ENCODE peak calls at places on chromosomes 1 and 21, in four cellular contexts. O, G, K and U are unnamed samples.

GRCh38 chr1:108560430-108561144 is 687 bp downstream of the EEIG2 start:
- DNase-seq in O (peak), G (peak), K (peak), U (peak)

GRCh38 chr1:232457607-232458006 is 172.3 kb downstream of the SIPA1L2 start:
- DNase-seq in O (no peak), G (no peak), K (no peak), U (no peak)

GRCh38 chr1:4380564-4381168 is 273.7 kb upstream of the AJAP1 start:
- DNase-seq in G (no peak), K (no peak), O (no peak), U (no peak)

GRCh38 chr1:115331531-115332331 is 6.3 kb downstream of the NGF start:
- DNase-seq in G (no peak), O (no peak), K (no peak), U (no peak)

GRCh38 chr1:228349701-228350171 is 56.9 kb downstream of the TRIM11 start:
- DNase-seq in K (peak), G (no peak), O (no peak), U (no peak)

GRCh38 chr1:99173282-99173681 is 91.0 kb upstream of the PLPPR4 start:
- DNase-seq in O (no peak), K (no peak), G (no peak), U (no peak)

GRCh38 chr1:38141483-38141882 is 94.9 kb upstream of the POU3F1 start:
- DNase-seq in K (no peak), G (no peak), O (no peak), U (no peak)

GRCh38 chr1:15709226-15709625 is 25.1 kb downstream of the PLEKHM2 start:
- DNase-seq in O (peak), K (no peak), G (no peak), U (no peak)

GRCh38 chr1:159141584-159142518 is 29.6 kb upstream of the CADM3 start:
- DNase-seq in O (peak), G (no peak), K (peak), U (peak)

GRCh38 chr1:118155106-118155505 is 29.9 kb downstream of the SPAG17 start:
- DNase-seq in K (no peak), G (no peak), O (peak), U (no peak)

GRCh38 chr1:91929246-91929645 is 20.0 kb upstream of the BRDT start:
- DNase-seq in O (no peak), K (no peak), G (no peak), U (peak)

GRCh38 chr1:10479276-10479675 is 4.5 kb downstream of the PEX14 start:
- DNase-seq in G (no peak), O (no peak), K (no peak), U (no peak)

GRCh38 chr1:208433086-208433485 is 188.9 kb upstream of the PLXNA2 start:
- DNase-seq in G (no peak), O (no peak), K (no peak), U (no peak)

GRCh38 chr1:235601087-235601486 is 48.5 kb downstream of the GNG4 start:
- DNase-seq in O (peak), G (no peak), K (peak), U (peak)

GRCh38 chr1:84402501-84402900 is 4.2 kb downstream of the DNASE2B start:
- DNase-seq in O (peak), G (no peak), K (no peak), U (no peak)

GRCh38 chr1:234545512-234546386 is 64.2 kb downstream of the IRF2BP2 start:
- DNase-seq in K (no peak), O (peak), G (no peak), U (peak)

GRCh38 chr21:41601573-41602371 is 93.8 kb upstream of the TMPRSS2 start:
- DNase-seq in G (no peak), O (no peak), K (no peak), U (no peak)

GRCh38 chr21:31618696-31619430 is 40.6 kb upstream of the SOD1 start:
- DNase-seq in G (no peak), K (no peak), O (no peak), U (no peak)

GRCh38 chr1:205258313-205259176 is 30.8 kb downstream of the TMCC2 start:
- DNase-seq in O (peak), G (no peak), K (peak), U (no peak)

GRCh38 chr1:150484861-150485260 is 2.4 kb upstream of the TARS2 start:
- DNase-seq in O (peak), G (no peak), K (no peak), U (no peak)

GRCh38 chr1:30706528-30706927 is 16.9 kb downstream of the MATN1 start:
- DNase-seq in K (no peak), G (no peak), O (peak), U (no peak)

GRCh38 chr1:207346562-207346912 is 25.1 kb downstream of the CD55 start:
- DNase-seq in O (no peak), K (no peak), G (no peak), U (no peak)

GRCh38 chr1:230359992-230360391 is 66.1 kb downstream of the PGBD5 start:
- DNase-seq in G (no peak), O (peak), K (no peak), U (peak)

GRCh38 chr1:241624925-241625324 is 15.2 kb downstream of the CHML start:
- DNase-seq in G (no peak), O (no peak), K (no peak), U (no peak)

GRCh38 chr1:230067441-230067870 is 418 bp downstream of the GALNT2 start:
- DNase-seq in O (peak), G (peak), K (no peak), U (peak)

GRCh38 chr1:94617139-94617805 is 75.7 kb upstream of the F3 start:
- DNase-seq in K (no peak), G (no peak), O (no peak), U (no peak)

GRCh38 chr21:29394051-29394450 is 95.3 kb downstream of the BACH1 start:
- DNase-seq in G (no peak), K (no peak), O (no peak), U (no peak)

GRCh38 chr1:36253463-36253862 is 29.2 kb downstream of the THRAP3 start:
- DNase-seq in O (no peak), K (no peak), G (no peak), U (no peak)

GRCh38 chr1:20719871-20720620 is 2.2 kb upstream of the KIF17 start:
- DNase-seq in O (no peak), K (no peak), G (no peak), U (no peak)

GRCh38 chr1:24427469-24427862 is 11.9 kb downstream of the NIPAL3 start:
- DNase-seq in K (no peak), O (peak), G (no peak), U (no peak)

GRCh38 chr1:215405211-215405610 is 161.9 kb upstream of the KCTD3 start:
- DNase-seq in G (no peak), K (no peak), O (no peak), U (no peak)

GRCh38 chr1:223346311-223346710 is 17.7 kb downstream of the SUSD4 start:
- DNase-seq in O (no peak), K (no peak), G (no peak), U (no peak)

GRCh38 chr1:186945146-186945545 is 116.4 kb downstream of the PLA2G4A start:
- DNase-seq in O (no peak), K (no peak), G (no peak), U (no peak)

GRCh38 chr1:113943028-113943811 is 14.1 kb downstream of the HIPK1 start:
- DNase-seq in G (no peak), K (no peak), O (no peak), U (no peak)

GRCh38 chr1:45723248-45723930 is 27.1 kb downstream of the IPP start:
- DNase-seq in O (no peak), K (no peak), G (no peak), U (no peak)

GRCh38 chr1:153573351-153573750 is 7.7 kb upstream of the S100A2 start:
- DNase-seq in K (no peak), G (no peak), O (no peak), U (no peak)

GRCh38 chr1:76465030-76465429 is 390.5 kb downstream of the ST6GALNAC3 start:
- DNase-seq in O (no peak), G (no peak), K (no peak), U (no peak)

GRCh38 chr1:46948629-46949282 is 7.5 kb upstream of the CYP4A11 start:
- DNase-seq in G (no peak), O (no peak), K (no peak), U (peak)

GRCh38 chr1:54606990-54607325 is 16.4 kb downstream of the FAM151A start:
- DNase-seq in O (no peak), G (no peak), K (no peak), U (no peak)